ENCODE peak calls at places on chromosomes 2 and 18, in nine cellular contexts. One of them, this sample, is unnamed.

GRCh38 chr2:205524656-205525055 is 157.6 kb upstream of the NRP2 start:
- DNase-seq in CD8-positive, alpha-beta T cell: no peak
- DNase-seq in nephron progenitor cell: no peak
- DNase-seq in right lobe of liver: no peak
- DNase-seq in RWPE1: peak
- DNase-seq in adrenal gland: no peak
- DNase-seq in Panc1: no peak
- DNase-seq in HCT116: peak
- DNase-seq in HFFc6: no peak
- DNase-seq in this sample: no peak

GRCh38 chr2:14288016-14288415 is 344.5 kb upstream of the LRATD1 start:
- DNase-seq in Panc1: no peak
- DNase-seq in HFFc6: no peak
- DNase-seq in nephron progenitor cell: no peak
- DNase-seq in adrenal gland: no peak
- DNase-seq in RWPE1: peak
- DNase-seq in right lobe of liver: no peak
- DNase-seq in CD8-positive, alpha-beta T cell: no peak
- DNase-seq in HCT116: no peak
- DNase-seq in this sample: no peak

GRCh38 chr2:98520806-98521205 is 76.1 kb downstream of the INPP4A start:
- DNase-seq in HCT116: no peak
- DNase-seq in nephron progenitor cell: no peak
- DNase-seq in RWPE1: no peak
- DNase-seq in adrenal gland: no peak
- DNase-seq in HFFc6: no peak
- DNase-seq in Panc1: no peak
- DNase-seq in CD8-positive, alpha-beta T cell: no peak
- DNase-seq in right lobe of liver: no peak
- DNase-seq in this sample: no peak

GRCh38 chr2:27085670-27086089 is 892 bp upstream of the KHK start:
- DNase-seq in RWPE1: peak
- DNase-seq in HFFc6: peak
- DNase-seq in nephron progenitor cell: peak
- DNase-seq in HCT116: no peak
- DNase-seq in adrenal gland: peak
- DNase-seq in right lobe of liver: peak
- DNase-seq in Panc1: peak
- DNase-seq in CD8-positive, alpha-beta T cell: peak
- DNase-seq in this sample: peak

GRCh38 chr2:50729306-50730105 is 302.4 kb downstream of the NRXN1 start:
- DNase-seq in Panc1: no peak
- DNase-seq in CD8-positive, alpha-beta T cell: no peak
- DNase-seq in HCT116: no peak
- DNase-seq in right lobe of liver: no peak
- DNase-seq in nephron progenitor cell: no peak
- DNase-seq in HFFc6: no peak
- DNase-seq in adrenal gland: no peak
- DNase-seq in RWPE1: no peak
- DNase-seq in this sample: no peak

GRCh38 chr2:49105506-49105905 is 48.8 kb downstream of the FSHR start:
- DNase-seq in RWPE1: no peak
- DNase-seq in adrenal gland: no peak
- DNase-seq in right lobe of liver: no peak
- DNase-seq in nephron progenitor cell: no peak
- DNase-seq in CD8-positive, alpha-beta T cell: no peak
- DNase-seq in HCT116: no peak
- DNase-seq in HFFc6: no peak
- DNase-seq in Panc1: no peak
- DNase-seq in this sample: no peak

GRCh38 chr2:193502363-193503035 is 1307.8 kb upstream of the TMEFF2 start:
- DNase-seq in Panc1: no peak
- DNase-seq in adrenal gland: no peak
- DNase-seq in HCT116: no peak
- DNase-seq in CD8-positive, alpha-beta T cell: no peak
- DNase-seq in HFFc6: no peak
- DNase-seq in RWPE1: no peak
- DNase-seq in nephron progenitor cell: peak
- DNase-seq in right lobe of liver: no peak
- DNase-seq in this sample: peak

GRCh38 chr2:231514225-231514950 is 15.9 kb downstream of the NMUR1 start:
- DNase-seq in nephron progenitor cell: peak
- DNase-seq in HFFc6: peak
- DNase-seq in Panc1: peak
- DNase-seq in RWPE1: peak
- DNase-seq in adrenal gland: peak
- DNase-seq in HCT116: peak
- DNase-seq in CD8-positive, alpha-beta T cell: peak
- DNase-seq in right lobe of liver: peak
- DNase-seq in this sample: peak

GRCh38 chr2:163471947-163472346 is 263.9 kb downstream of the FIGN start:
- DNase-seq in right lobe of liver: no peak
- DNase-seq in nephron progenitor cell: no peak
- DNase-seq in adrenal gland: no peak
- DNase-seq in Panc1: no peak
- DNase-seq in CD8-positive, alpha-beta T cell: no peak
- DNase-seq in HCT116: no peak
- DNase-seq in RWPE1: no peak
- DNase-seq in HFFc6: peak
- DNase-seq in this sample: no peak

GRCh38 chr18:413263-413662 is 87.2 kb downstream of the COLEC12 start:
- DNase-seq in RWPE1: no peak
- DNase-seq in HFFc6: no peak
- DNase-seq in right lobe of liver: no peak
- DNase-seq in HCT116: no peak
- DNase-seq in nephron progenitor cell: no peak
- DNase-seq in adrenal gland: no peak
- DNase-seq in CD8-positive, alpha-beta T cell: no peak
- DNase-seq in Panc1: no peak
- DNase-seq in this sample: no peak

GRCh38 chr2:20217041-20217970 is 7.6 kb downstream of the SDC1 start:
- DNase-seq in nephron progenitor cell: no peak
- DNase-seq in CD8-positive, alpha-beta T cell: no peak
- DNase-seq in HFFc6: no peak
- DNase-seq in adrenal gland: peak
- DNase-seq in right lobe of liver: peak
- DNase-seq in HCT116: no peak
- DNase-seq in RWPE1: peak
- DNase-seq in Panc1: no peak
- DNase-seq in this sample: no peak

GRCh38 chr2:204060896-204061640 is 124.5 kb downstream of the ICOS start:
- DNase-seq in nephron progenitor cell: no peak
- DNase-seq in adrenal gland: no peak
- DNase-seq in HFFc6: no peak
- DNase-seq in right lobe of liver: no peak
- DNase-seq in CD8-positive, alpha-beta T cell: no peak
- DNase-seq in RWPE1: no peak
- DNase-seq in HCT116: no peak
- DNase-seq in Panc1: no peak
- DNase-seq in this sample: no peak

GRCh38 chr2:204069804-204070203 is 133.2 kb downstream of the ICOS start:
- DNase-seq in HCT116: no peak
- DNase-seq in CD8-positive, alpha-beta T cell: no peak
- DNase-seq in HFFc6: no peak
- DNase-seq in right lobe of liver: no peak
- DNase-seq in RWPE1: no peak
- DNase-seq in adrenal gland: no peak
- DNase-seq in Panc1: no peak
- DNase-seq in nephron progenitor cell: no peak
- DNase-seq in this sample: no peak

GRCh38 chr2:204065571-204065970 is 129.0 kb downstream of the ICOS start:
- DNase-seq in nephron progenitor cell: no peak
- DNase-seq in HCT116: no peak
- DNase-seq in adrenal gland: no peak
- DNase-seq in RWPE1: no peak
- DNase-seq in right lobe of liver: no peak
- DNase-seq in CD8-positive, alpha-beta T cell: no peak
- DNase-seq in HFFc6: no peak
- DNase-seq in Panc1: no peak
- DNase-seq in this sample: no peak

GRCh38 chr2:204064119-204064518 is 127.6 kb downstream of the ICOS start:
- DNase-seq in CD8-positive, alpha-beta T cell: no peak
- DNase-seq in HFFc6: no peak
- DNase-seq in adrenal gland: no peak
- DNase-seq in right lobe of liver: no peak
- DNase-seq in Panc1: no peak
- DNase-seq in nephron progenitor cell: no peak
- DNase-seq in RWPE1: no peak
- DNase-seq in HCT116: no peak
- DNase-seq in this sample: no peak

GRCh38 chr2:204066051-204066450 is 129.5 kb downstream of the ICOS start:
- DNase-seq in CD8-positive, alpha-beta T cell: no peak
- DNase-seq in HFFc6: no peak
- DNase-seq in adrenal gland: no peak
- DNase-seq in nephron progenitor cell: no peak
- DNase-seq in Panc1: no peak
- DNase-seq in RWPE1: no peak
- DNase-seq in right lobe of liver: no peak
- DNase-seq in HCT116: no peak
- DNase-seq in this sample: no peak
- TF ChIP-seq CTCF in CD8-positive, alpha-beta T cell: no peak
- TF ChIP-seq CTCF in HFFc6: no peak
- TF ChIP-seq CTCF in adrenal gland: no peak
- TF ChIP-seq CTCF in nephron progenitor cell: no peak
- TF ChIP-seq CTCF in Panc1: no peak
- TF ChIP-seq CTCF in RWPE1: no peak
- TF ChIP-seq CTCF in right lobe of liver: no peak
- TF ChIP-seq CTCF in HCT116: no peak
- TF ChIP-seq CTCF in this sample: no peak

DNA sequence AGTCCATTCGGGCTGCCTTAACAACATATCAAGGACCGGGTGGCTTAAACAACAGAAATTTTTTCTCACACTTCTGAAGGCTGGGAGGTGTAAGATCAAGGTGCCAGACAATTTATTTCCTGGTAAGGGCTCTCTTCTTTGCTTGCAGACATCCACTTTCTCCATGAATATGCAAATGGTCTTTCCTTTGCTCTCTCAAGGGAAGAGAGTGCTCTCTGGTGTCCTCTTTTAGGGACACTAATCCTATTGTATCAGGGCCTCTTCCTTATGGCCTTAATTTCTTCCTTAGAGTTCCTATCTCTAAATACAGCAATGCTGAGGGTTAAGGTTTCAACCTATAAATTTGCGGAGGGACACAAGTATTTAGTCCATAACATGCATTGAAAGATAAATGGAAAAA is 770.8 kb downstream of the DSC3 start:
- DNase-seq in CD8-positive, alpha-beta T cell: no peak
- DNase-seq in HCT116: no peak
- DNase-seq in right lobe of liver: no peak
- DNase-seq in adrenal gland: no peak
- DNase-seq in HFFc6: peak
- DNase-seq in Panc1: no peak
- DNase-seq in RWPE1: no peak
- DNase-seq in nephron progenitor cell: no peak
- DNase-seq in this sample: no peak
- TF ChIP-seq CTCF in CD8-positive, alpha-beta T cell: no peak
- TF ChIP-seq CTCF in HCT116: no peak
- TF ChIP-seq CTCF in right lobe of liver: no peak
- TF ChIP-seq CTCF in adrenal gland: no peak
- TF ChIP-seq CTCF in HFFc6: no peak
- TF ChIP-seq CTCF in Panc1: no peak
- TF ChIP-seq CTCF in RWPE1: no peak
- TF ChIP-seq CTCF in nephron progenitor cell: no peak
- TF ChIP-seq CTCF in this sample: no peak

DNA sequence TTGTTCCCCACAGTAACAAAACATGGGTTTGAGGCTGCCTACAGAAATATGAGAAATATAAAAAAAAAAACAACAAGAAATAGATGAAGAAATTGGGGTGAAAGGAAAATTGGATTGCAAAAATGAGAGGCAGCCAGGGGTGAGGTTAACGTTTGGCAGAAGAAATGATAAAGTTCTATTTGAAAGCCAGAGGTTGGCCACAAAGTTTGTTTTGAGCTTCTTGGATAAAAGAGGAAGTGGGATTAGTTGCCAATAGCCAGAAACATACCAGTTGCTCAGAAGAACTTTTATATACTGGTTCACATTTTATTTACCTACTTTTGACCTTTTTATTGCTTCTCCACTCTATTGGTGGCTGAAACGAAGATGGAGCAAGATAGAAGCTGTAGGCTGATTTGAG is 67.5 kb downstream of the FASTKD2 start:
- DNase-seq in right lobe of liver: no peak
- DNase-seq in nephron progenitor cell: no peak
- DNase-seq in HFFc6: no peak
- DNase-seq in CD8-positive, alpha-beta T cell: no peak
- DNase-seq in Panc1: no peak
- DNase-seq in RWPE1: no peak
- DNase-seq in adrenal gland: no peak
- DNase-seq in HCT116: no peak
- DNase-seq in this sample: no peak
- TF ChIP-seq CTCF in right lobe of liver: no peak
- TF ChIP-seq CTCF in nephron progenitor cell: no peak
- TF ChIP-seq CTCF in HFFc6: no peak
- TF ChIP-seq CTCF in CD8-positive, alpha-beta T cell: no peak
- TF ChIP-seq CTCF in Panc1: no peak
- TF ChIP-seq CTCF in RWPE1: no peak
- TF ChIP-seq CTCF in adrenal gland: no peak
- TF ChIP-seq CTCF in HCT116: no peak
- TF ChIP-seq CTCF in this sample: no peak

DNA sequence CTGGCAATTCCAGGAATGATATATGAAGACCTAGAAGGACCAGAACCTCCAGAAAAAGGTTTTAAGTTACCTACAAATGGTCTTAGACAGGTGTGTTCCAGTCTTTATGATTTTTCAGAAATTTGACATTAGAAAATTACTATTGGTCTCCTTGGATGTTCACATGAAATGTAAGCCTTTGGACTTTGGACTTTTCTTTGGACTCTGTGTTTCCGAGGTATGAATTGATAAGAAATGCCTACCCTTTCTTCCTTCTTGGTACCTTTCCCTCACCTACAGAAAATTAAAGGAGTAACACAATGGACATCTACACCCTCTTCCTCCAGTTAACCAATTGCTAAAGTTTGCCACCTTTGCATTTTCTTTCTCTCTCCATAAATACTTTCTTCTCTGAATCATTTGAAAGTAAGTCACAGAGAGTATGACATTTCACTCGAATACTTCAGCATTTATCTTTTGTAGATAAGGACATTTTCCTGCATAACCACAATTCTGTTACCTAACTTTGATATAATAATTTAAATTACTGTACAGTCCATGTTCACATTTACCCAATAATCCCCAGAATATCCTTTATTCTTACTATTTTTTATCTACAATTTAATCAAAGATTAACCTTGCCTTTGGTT is 26.2 kb downstream of the CEP192 start:
- DNase-seq in CD8-positive, alpha-beta T cell: no peak
- DNase-seq in RWPE1: no peak
- DNase-seq in HCT116: no peak
- DNase-seq in nephron progenitor cell: no peak
- DNase-seq in HFFc6: no peak
- DNase-seq in right lobe of liver: no peak
- DNase-seq in adrenal gland: no peak
- DNase-seq in Panc1: no peak
- DNase-seq in this sample: no peak
- TF ChIP-seq CTCF in CD8-positive, alpha-beta T cell: no peak
- TF ChIP-seq CTCF in RWPE1: no peak
- TF ChIP-seq CTCF in HCT116: no peak
- TF ChIP-seq CTCF in nephron progenitor cell: no peak
- TF ChIP-seq CTCF in HFFc6: no peak
- TF ChIP-seq CTCF in right lobe of liver: no peak
- TF ChIP-seq CTCF in adrenal gland: no peak
- TF ChIP-seq CTCF in Panc1: no peak
- TF ChIP-seq CTCF in this sample: no peak

This sample was measured in GM10248.